ENCODE peak calls at places on chromosomes 3 and 15, in four cellular contexts. M is Peyer's patch, P is lower lobe of right lung, Y is WTC11. N is an unnamed sample.

GRCh38 chr3:40690696-40691597 is 166.2 kb downstream of the ZNF621 start:
- DNase-seq in Y (no peak), M (no peak), P (peak), N (no peak)

GRCh38 chr15:33461671-33462070 is 150.9 kb downstream of the RYR3 start:
- DNase-seq in M (no peak), P (no peak), Y (no peak), N (no peak)

GRCh38 chr3:18900994-18901393 is 247.3 kb upstream of the KCNH8 start:
- DNase-seq in Y (no peak), P (no peak), M (no peak), N (no peak)

GRCh38 chr15:53837263-53837662 is 77.8 kb upstream of the WDR72 start:
- DNase-seq in M (no peak), P (peak), Y (no peak), N (no peak)

GRCh38 chr3:16999871-17000270 is 115.1 kb downstream of the PLCL2 start:
- DNase-seq in Y (no peak), M (no peak), P (no peak), N (no peak)

GRCh38 chr3:10816863-10817253 is 830 bp downstream of the SLC6A11 start:
- DNase-seq in P (no peak), M (no peak), Y (no peak), N (no peak)

GRCh38 chr3:32432711-32433530 is 41.3 kb downstream of the CMTM7 start:
- DNase-seq in Y (no peak), P (no peak), M (no peak), N (no peak)

GRCh38 chr3:52441772-52442332 is 3.1 kb downstream of the SEMA3G start:
- DNase-seq in M (no peak), P (no peak), Y (no peak), N (no peak)

GRCh38 chr3:156826144-156826895 is at the start of gene LEKR1:
- DNase-seq in M (peak), P (peak), Y (peak), N (peak)

GRCh38 chr15:48722764-48723661 is 77.5 kb upstream of the FBN1 start:
- DNase-seq in P (no peak), Y (no peak), M (no peak), N (no peak)

GRCh38 chr3:63228677-63229076 is 49.4 kb upstream of the SYNPR start:
- DNase-seq in M (no peak), Y (peak), P (no peak), N (peak)

GRCh38 chr3:143514874-143515273 is 333.4 kb downstream of the SLC9A9 start:
- DNase-seq in M (no peak), P (no peak), Y (no peak), N (no peak)
- TF ChIP-seq CTCF in M (no peak), P (no peak), Y (no peak), N (no peak)

DNA sequence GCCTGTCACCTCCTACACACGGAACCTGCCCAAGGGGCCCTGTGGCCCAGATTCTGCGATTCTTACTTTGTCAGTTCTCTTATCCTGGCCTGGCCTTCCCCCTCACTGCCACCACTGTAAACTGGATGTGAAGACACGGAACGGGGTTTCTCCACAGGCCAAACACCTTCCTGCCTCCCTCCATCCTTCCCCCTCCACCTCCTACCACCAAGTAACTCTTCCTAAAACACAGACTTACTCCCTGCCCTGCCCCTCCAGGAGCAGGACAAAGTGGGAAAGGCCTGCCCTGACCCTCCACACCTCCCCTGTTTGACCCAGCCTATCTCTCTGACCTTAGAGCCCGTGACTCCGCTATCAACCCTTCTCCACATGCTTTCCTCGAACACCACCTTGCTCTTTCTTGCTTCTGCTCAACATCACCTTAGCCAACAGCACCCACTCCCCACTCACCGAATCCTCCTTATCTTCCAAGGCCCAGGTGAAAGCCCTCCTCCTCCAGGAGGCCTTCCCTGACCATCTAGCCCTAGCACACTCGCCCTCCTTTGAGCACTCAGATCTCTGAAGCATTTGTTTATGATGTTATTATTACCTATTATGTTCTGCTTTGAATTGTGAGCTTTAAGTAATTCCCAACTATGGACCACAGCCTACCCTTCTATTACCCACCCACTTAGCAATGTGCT is 7.6 kb downstream of the CA12 start:
- DNase-seq in M (no peak), P (no peak), Y (no peak), N (no peak)
- TF ChIP-seq CTCF in M (no peak), P (no peak), Y (no peak), N (no peak)

GRCh38 chr3:5480190-5480589 is 292.7 kb downstream of the EDEM1 start:
- DNase-seq in Y (no peak), P (no peak), M (no peak), N (no peak)

GRCh38 chr3:5473471-5473870 is 286.0 kb downstream of the EDEM1 start:
- DNase-seq in M (no peak), P (no peak), Y (no peak), N (no peak)

GRCh38 chr3:5479229-5479799 is 291.8 kb downstream of the EDEM1 start:
- DNase-seq in P (no peak), M (no peak), Y (no peak), N (no peak)

GRCh38 chr3:5476403-5476802 is 288.9 kb downstream of the EDEM1 start:
- DNase-seq in M (no peak), Y (no peak), P (no peak), N (no peak)
- TF ChIP-seq CTCF in M (no peak), Y (no peak), P (no peak), N (no peak)

DNA sequence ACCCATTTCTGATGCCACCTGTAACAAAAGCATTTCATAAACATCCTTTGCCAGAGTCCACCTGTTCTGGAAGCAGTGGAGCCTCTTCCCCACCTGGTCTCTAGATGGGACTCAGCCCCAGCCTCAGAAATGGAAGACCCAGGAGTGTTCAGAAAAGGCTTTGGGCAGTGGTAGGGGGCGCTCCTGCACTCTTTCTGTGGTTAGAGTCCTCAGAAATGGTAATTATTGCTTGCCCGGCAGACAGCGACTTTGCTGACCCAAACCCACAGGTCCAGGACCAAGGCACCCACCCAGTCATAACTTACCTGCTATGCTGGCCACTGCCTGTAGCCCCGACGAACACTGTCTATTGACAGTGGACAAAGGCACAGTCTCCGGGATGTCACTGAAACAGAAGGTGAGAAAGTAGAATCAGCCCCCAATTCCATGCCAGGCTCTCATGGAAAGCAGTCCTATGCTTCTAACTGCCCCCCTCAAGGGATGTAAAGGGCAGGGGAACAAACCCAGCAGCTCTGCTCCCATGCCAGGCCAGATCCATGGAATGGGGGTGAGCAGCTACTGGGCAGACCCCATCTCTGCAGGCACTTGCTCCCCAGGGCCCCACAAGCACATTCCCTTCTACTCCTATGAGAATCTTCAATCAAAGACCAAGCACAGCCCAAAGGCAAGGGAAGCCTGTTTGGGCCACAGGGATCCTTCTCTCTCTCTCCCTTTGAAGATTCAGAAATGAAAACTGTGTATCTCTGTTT is 5.1 kb downstream of the ACAA1 start:
- DNase-seq in M (peak), P (peak), Y (peak), N (peak)
- TF ChIP-seq CTCF in M (no peak), P (peak), Y (peak), N (peak)